ENCODE peak calls at places on chromosomes 3 and 15, in four cellular contexts. Y is K562, E is GM12878, O is endothelial cell of umbilical vein. J is an unnamed sample.

GRCh38 chr3:143784446-143784845 is 63.8 kb downstream of the SLC9A9 start:
- DNase-seq in Y (no peak), E (no peak), O (no peak), J (no peak)

GRCh38 chr15:63381301-63382192 is at the start of gene CA12:
- DNase-seq in Y (no peak), E (no peak), O (peak), J (peak)

GRCh38 chr15:71051539-71051938 is 63.7 kb upstream of the THSD4 start:
- DNase-seq in Y (no peak), E (no peak), O (no peak), J (peak)

GRCh38 chr3:139288266-139288821 is 55.5 kb upstream of the MRPS22 start:
- DNase-seq in Y (peak), E (no peak), O (no peak), J (no peak)

GRCh38 chr3:114850913-114851312 is 296.2 kb downstream of the ZBTB20 start:
- DNase-seq in Y (no peak), E (no peak), O (no peak), J (peak)

GRCh38 chr15:100601158-100601557 is 826 bp downstream of the LINS1 start:
- DNase-seq in Y (peak), E (no peak), O (peak), J (no peak)

GRCh38 chr3:113698891-113699465 is 2.5 kb upstream of the USF3 start:
- DNase-seq in Y (no peak), E (no peak), O (no peak), J (peak)

GRCh38 chr3:126582286-126582685 is 23.6 kb upstream of the C3orf22 start:
- DNase-seq in Y (no peak), E (no peak), O (no peak), J (no peak)

GRCh38 chr3:78148986-78149717 is 1109.3 kb downstream of the ROBO2 start:
- DNase-seq in Y (no peak), E (no peak), O (no peak), J (peak)

GRCh38 chr3:181824961-181825360 is 113.2 kb downstream of the SOX2 start:
- DNase-seq in Y (no peak), E (no peak), O (no peak), J (no peak)

GRCh38 chr15:42921049-42921731 is 612 bp upstream of the TTBK2 start:
- DNase-seq in Y (no peak), E (no peak), O (peak), J (peak)

GRCh38 chr3:54706783-54707182 is 221.1 kb downstream of the LRTM1 start:
- DNase-seq in Y (no peak), E (no peak), O (no peak), J (no peak)

GRCh38 chr3:13850161-13850945 is 29.5 kb downstream of the WNT7A start:
- DNase-seq in Y (no peak), E (no peak), O (no peak), J (no peak)

DNA sequence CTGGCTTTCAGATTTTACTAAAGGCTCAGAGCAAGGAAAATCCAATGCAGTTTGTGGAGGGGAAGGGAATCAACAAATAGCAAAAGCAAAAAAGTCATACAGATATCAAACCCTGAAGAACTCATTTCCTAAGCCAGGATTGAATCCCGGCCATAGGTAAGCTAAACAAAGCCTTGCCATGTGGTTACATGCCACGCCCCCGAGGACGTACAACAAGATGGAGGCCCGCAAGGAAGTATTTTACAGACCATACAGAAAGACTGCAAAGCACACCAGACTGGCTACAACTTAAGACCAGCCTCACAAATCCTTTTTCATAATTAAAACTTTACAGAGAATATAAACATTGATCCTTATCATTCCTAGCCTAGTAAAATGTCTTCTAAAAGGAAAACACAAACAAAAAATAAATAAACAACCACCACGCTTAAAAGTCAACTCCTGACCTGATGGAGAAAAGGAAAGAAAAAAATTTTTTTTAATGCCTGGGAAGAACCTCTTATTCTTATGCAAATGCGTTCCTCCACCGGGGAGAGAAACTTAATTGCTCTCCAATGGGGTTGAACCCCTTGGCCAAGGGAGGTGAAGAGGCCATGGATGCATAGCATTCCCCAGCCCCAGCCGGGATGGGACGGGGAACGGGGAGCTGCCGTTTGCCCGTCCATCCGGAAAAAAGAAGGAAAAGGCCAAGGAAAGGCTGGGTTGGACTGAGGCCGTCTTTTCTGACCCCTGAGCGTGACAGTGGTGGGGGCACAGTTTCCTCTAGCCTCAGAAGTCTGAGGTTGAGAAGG is 39.3 kb downstream of the IL1RAP start:
- DNase-seq in Y (no peak), E (no peak), O (no peak), J (no peak)
- TF ChIP-seq FOS in Y (no peak), E (no peak), O (no peak), J (no peak)

DNA sequence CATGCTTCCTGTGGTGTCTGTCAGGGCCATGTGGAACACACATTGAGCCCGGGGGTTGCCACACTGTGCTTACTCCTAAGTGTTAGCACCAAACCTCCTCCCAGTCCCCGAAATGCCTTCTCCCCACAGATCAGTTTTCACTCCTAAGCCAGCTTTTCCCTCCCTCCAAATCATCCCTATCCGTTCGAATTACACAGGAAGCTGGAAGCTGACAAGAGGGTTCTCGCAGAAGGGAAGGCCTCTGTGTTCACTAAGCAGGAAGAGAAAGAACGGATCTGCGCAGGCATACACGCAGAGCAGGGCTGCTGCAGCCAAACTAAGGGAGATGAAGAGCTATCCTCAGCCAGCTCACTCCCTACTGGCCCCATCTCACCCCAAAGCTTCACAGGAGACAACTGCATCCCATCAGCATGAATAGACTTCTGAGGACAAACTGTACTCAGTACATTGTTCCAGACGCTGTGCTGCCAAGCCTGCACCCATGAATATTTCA is 32.3 kb downstream of the XXYLT1 start:
- DNase-seq in Y (no peak), E (no peak), O (no peak), J (peak)
- TF ChIP-seq FOS in Y (no peak), E (no peak), O (no peak), J (no peak)

GRCh38 chr3:23712656-23713559 is 92.8 kb upstream of the UBE2E1 start:
- DNase-seq in Y (no peak), E (no peak), O (peak), J (peak)
- TF ChIP-seq FOS in Y (no peak), E (no peak), O (no peak), J (no peak)

DNA sequence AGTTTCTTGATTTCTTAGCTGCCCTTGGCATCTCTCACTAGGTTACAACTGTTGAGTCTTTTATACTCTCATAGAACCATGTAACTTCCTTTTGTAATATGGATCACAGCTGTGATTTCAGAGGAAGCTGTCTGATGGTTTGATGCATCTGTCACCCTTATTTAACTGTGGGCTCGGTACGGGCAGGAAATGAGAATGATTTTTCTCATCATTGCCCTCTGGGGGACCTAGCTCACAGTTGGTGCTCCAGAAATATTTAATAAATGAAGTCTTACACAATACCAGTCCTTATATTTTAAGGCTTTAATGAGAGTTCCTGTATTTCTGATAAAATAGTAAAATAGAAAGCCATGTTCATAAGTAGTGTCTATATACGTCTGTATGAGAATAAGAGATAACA is 151.2 kb downstream of the EBLN2 start:
- DNase-seq in Y (no peak), E (no peak), O (no peak), J (no peak)
- TF ChIP-seq FOS in Y (no peak), E (no peak), O (no peak), J (no peak)

DNA sequence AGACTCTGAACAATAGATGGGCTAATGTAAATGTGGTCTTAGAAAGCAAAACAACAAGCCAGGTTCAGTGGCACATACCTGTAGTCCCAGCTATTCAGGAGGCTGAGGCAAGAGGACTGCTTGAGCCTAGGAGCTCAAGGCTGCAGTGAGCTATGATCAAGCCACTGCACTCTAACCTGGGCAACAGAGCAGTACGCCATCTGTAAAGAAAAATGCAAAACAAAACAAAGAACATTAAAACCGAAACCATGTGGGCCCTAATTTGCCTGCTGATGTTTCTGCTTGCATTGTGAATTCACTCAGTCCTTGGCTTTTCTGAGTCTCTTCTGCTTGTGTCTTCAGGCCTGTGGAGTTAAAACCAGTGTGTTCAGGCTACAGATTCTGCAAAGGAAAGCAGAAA is 56.7 kb downstream of the CCNL1 start:
- DNase-seq in Y (no peak), E (peak), O (no peak), J (no peak)
- TF ChIP-seq FOS in Y (no peak), E (no peak), O (no peak), J (no peak)

J was measured in IMR-90.